ENCODE peak calls at places on chromosomes 6 and 20, in eight cellular contexts. M, K, V, O, S, C, P and G are unnamed samples.

GRCh38 chr20:13736792-13737191 is 47.9 kb downstream of the ESF1 start:
- DNase-seq in M (no peak), K (peak; percentile 19), V (no peak), O (peak; percentile 81), S (no peak), C (peak; percentile 15), P (peak; percentile 79), G (no peak)

GRCh38 chr20:63118786-63119450 is 97.0 kb downstream of the YTHDF1 start:
- DNase-seq in M (no peak), K (no peak), V (no peak), O (no peak), S (no peak), C (no peak), P (no peak), G (no peak)

GRCh38 chr6:40477246-40478126 is 109.7 kb downstream of the LRFN2 start:
- DNase-seq in M (no peak), K (no peak), V (no peak), O (no peak), S (no peak), C (no peak), P (no peak), G (no peak)

GRCh38 chr6:45086685-45087084 is 241.4 kb upstream of the RUNX2 start:
- DNase-seq in M (no peak), K (no peak), V (no peak), O (no peak), S (no peak), C (no peak), P (no peak), G (no peak)

GRCh38 chr6:68024570-68025269 is 610.4 kb upstream of the ADGRB3 start:
- DNase-seq in M (no peak), K (no peak), V (no peak), O (no peak), S (no peak), C (no peak), P (no peak), G (no peak)

GRCh38 chr6:84033523-84034451 is at the start of gene MRAP2:
- DNase-seq in M (no peak), K (no peak), V (peak; percentile 17), O (no peak), S (no peak), C (peak; percentile 3), P (peak; percentile 47), G (peak; percentile 21)

GRCh38 chr20:44912189-44912588 is 2.3 kb downstream of the PABPC1L start:
- DNase-seq in M (no peak), K (no peak), V (no peak), O (no peak), S (no peak), C (no peak), P (no peak), G (no peak)

GRCh38 chr6:125974214-125974866 is 12.0 kb upstream of the TRMT11 start:
- DNase-seq in M (no peak), K (no peak), V (no peak), O (peak; percentile 68), S (peak; percentile 42), C (no peak), P (peak; percentile 47), G (peak; percentile 46)

GRCh38 chr6:101806241-101806640 is 412.7 kb downstream of the GRIK2 start:
- DNase-seq in M (no peak), K (no peak), V (no peak), O (peak; percentile 92), S (no peak), C (peak; percentile 80), P (peak; percentile 97), G (no peak)

GRCh38 chr6:13261464-13261994 is 66.8 kb downstream of the TBC1D7 start:
- DNase-seq in M (no peak), K (no peak), V (no peak), O (no peak), S (peak; percentile 77), C (no peak), P (no peak), G (no peak)

GRCh38 chr6:13404115-13404891 is 76.0 kb upstream of the TBC1D7 start:
- DNase-seq in M (no peak), K (no peak), V (no peak), O (peak; percentile 64), S (no peak), C (peak; percentile 25), P (peak; percentile 82), G (no peak)

GRCh38 chr6:152905551-152906299 is 77.1 kb downstream of the FBXO5 start:
- DNase-seq in M (no peak), K (no peak), V (no peak), O (no peak), S (no peak), C (no peak), P (no peak), G (no peak)

GRCh38 chr20:63950701-63951397 is 5.4 kb downstream of the UCKL1 start:
- DNase-seq in M (no peak), K (no peak), V (no peak), O (no peak), S (no peak), C (no peak), P (no peak), G (no peak)

GRCh38 chr20:19456600-19457390 is 244.4 kb downstream of the SLC24A3 start:
- DNase-seq in M (no peak), K (no peak), V (no peak), O (no peak), S (no peak), C (no peak), P (no peak), G (no peak)

GRCh38 chr20:19453369-19453768 is 240.9 kb downstream of the SLC24A3 start:
- DNase-seq in M (no peak), K (no peak), V (no peak), O (no peak), S (no peak), C (no peak), P (no peak), G (no peak)

GRCh38 chr20:19457551-19457950 is 245.1 kb downstream of the SLC24A3 start:
- DNase-seq in M (no peak), K (no peak), V (no peak), O (no peak), S (no peak), C (no peak), P (no peak), G (no peak)

GRCh38 chr20:19451591-19452295 is 239.3 kb downstream of the SLC24A3 start:
- DNase-seq in M (no peak), K (no peak), V (no peak), O (no peak), S (no peak), C (no peak), P (no peak), G (no peak)

GRCh38 chr20:19453781-19454310 is 241.4 kb downstream of the SLC24A3 start:
- DNase-seq in M (peak; percentile 33), K (no peak), V (no peak), O (no peak), S (no peak), C (no peak), P (no peak), G (no peak)
- TF ChIP-seq CTCF in M (no peak), K (no peak), V (no peak), O (no peak), S (no peak), C (no peak), P (no peak), G (no peak)

DNA sequence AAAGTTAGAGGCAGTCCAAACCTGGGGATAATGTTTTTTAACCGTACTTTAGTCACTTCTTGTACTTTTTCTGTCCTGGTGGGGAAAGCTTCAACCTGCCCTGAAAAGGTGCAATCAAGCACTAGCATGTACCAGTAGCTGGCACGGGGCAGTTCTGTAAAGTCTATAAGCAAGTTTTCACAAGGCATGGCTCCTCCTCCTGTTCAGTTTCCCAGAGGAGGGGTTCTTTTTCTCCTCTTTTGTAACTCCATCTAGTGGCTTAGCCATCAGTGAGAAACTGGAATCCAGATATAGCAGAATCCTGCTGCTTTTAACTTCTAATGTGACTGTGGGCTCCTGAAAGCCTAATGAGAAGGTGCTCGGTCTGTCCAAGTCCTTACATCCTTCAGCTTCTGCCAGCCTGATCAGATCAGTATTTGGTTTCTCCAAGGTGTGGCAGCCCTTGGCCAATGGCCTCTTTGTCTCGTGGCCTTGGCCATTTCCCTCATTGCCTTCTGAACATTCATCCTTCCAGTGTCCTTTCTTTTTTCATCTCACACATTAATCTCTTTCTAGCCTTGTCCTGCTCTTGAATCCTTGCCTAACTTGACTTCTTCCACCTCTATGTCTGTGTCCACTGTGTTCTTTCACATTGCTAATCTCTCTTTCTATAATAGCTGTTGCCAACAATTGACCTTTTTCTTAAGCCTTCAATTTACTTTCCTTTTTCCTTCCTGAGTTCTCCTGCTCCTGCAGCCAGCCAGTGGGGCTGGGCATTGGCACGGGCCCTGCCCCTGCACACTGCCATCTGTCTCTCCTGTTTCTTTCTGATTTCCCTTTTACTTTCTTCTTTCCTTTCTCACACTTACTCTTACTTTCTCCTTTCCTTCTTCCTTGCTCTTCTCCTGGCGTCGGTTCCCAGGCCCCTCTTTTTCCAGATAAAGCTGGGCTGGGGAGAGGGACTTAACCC is 222.0 kb upstream of the SYNCRIP start:
- DNase-seq in M (no peak), K (no peak), V (peak; percentile 66), O (peak; percentile 31), S (no peak), C (no peak), P (peak; percentile 11), G (peak; percentile 1)
- TF ChIP-seq CTCF in M (no peak), K (no peak), V (no peak), O (peak; percentile 13), S (no peak), C (peak; percentile 21), P (peak; percentile 28), G (no peak)

DNA sequence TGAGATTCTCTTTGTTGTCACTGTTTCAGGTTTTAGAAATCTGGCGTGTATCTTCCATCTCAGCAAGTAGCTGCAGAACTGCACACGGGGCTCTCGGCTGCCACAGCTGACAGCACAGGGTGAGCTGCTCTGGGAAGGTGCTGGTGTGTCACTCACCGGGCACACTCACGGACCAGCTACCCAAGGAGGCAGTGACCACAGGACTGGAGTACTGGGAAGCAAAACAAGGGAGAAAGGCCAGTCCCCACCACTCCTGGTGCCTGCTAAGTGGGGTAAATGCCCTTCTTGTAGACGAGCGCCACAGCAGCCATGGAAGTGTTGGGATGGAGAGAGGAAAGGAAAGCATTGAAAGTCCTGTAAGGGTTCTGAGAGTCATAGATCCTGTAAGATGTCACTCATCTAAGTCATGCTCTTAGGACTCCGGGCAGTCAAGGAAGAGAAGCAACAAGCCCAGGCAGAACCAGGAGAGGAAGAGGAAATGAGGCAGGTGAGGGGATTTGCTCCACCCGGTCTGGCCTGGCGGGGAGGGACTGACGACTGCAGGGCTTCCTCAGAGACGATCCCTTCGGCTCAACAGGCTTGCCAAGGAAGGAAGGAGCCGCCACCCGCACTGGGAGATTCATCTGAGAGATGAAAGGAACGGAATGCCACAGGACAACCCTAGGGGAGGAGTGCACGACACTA is 48.1 kb downstream of the PRDM1 start:
- DNase-seq in M (no peak), K (no peak), V (no peak), O (no peak), S (no peak), C (no peak), P (no peak), G (no peak)
- TF ChIP-seq CTCF in M (no peak), K (no peak), V (no peak), O (no peak), S (no peak), C (no peak), P (no peak), G (no peak)

DNA sequence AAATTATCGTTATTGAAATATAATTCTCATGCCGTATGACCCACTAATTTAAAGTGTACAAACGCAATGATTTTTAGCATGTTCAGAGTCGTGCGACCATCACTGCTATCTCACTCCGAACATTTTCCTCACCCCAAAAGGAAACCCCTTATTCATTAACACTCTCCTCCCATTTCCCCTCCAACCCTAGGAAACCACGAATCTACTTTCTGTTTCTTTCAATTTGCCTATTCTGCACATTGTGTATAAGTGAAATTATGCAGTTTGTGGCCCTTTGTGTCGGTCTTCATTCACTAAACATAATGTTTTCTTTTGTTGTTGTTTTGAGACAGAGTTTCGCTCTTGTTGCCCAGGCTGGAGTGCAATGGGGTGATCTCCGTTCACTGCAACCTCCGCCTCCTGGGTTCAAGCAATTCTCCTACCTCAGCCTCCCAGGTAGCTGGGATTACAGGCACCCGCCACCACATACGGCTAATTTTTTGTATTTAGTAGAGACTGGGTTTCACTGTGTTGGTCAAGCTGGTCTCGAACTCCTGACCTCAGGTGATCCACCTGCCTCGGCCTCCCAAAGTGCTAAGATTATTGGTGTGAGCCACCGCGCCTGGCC is 99.7 kb upstream of the ZNF217 start:
- DNase-seq in M (no peak), K (no peak), V (no peak), O (no peak), S (no peak), C (no peak), P (no peak), G (no peak)
- TF ChIP-seq CTCF in M (no peak), K (no peak), V (no peak), O (no peak), S (no peak), C (no peak), P (no peak), G (no peak)